ENCODE peak calls at places on chromosome 12, in five cellular contexts. A, X, S, B and Z are unnamed samples.

GRCh38 chr12:71639341-71639760 is 24.3 kb downstream of the ZFC3H1 start:
- DNase-seq in B (no peak), S (no peak), X (no peak), A (no peak), Z (no peak)

GRCh38 chr12:74646831-74647230 is 109.2 kb downstream of the ATXN7L3B start:
- DNase-seq in S (no peak), B (no peak), X (no peak), A (no peak), Z (no peak)

GRCh38 chr12:63882844-63883243 is 38.3 kb downstream of the SRGAP1 start:
- DNase-seq in A (no peak), S (no peak), X (no peak), B (no peak), Z (no peak)

GRCh38 chr12:124231980-124232653 is 62.8 kb upstream of the RFLNA start:
- DNase-seq in A (no peak), B (no peak), S (no peak), X (no peak), Z (no peak)

GRCh38 chr12:92039048-92039447 is 106.6 kb downstream of the BTG1 start:
- DNase-seq in S (no peak), B (no peak), A (no peak), X (no peak), Z (no peak)

GRCh38 chr12:104825408-104825807 is 132.7 kb downstream of the SLC41A2 start:
- DNase-seq in X (no peak), S (no peak), A (no peak), B (peak; percentile 24), Z (no peak)

GRCh38 chr12:65886996-65887395 is 62.7 kb downstream of the HMGA2 start:
- DNase-seq in S (no peak), X (no peak), B (no peak), A (no peak), Z (no peak)

GRCh38 chr12:116539361-116539771 is 19.8 kb upstream of the MAP1LC3B2 start:
- DNase-seq in X (no peak), B (no peak), A (no peak), S (no peak), Z (no peak)

GRCh38 chr12:22598763-22599161 is 26.2 kb upstream of the ETNK1 start:
- DNase-seq in X (no peak), B (no peak), S (no peak), A (no peak), Z (no peak)

GRCh38 chr12:120742207-120742536 is 16.5 kb downstream of the ACADS start:
- DNase-seq in X (no peak), A (no peak), S (no peak), B (no peak), Z (no peak)

GRCh38 chr12:98418357-98419075 is 96.9 kb upstream of the TMPO start:
- DNase-seq in B (peak; percentile 95), S (peak; percentile 89), X (no peak), A (peak; percentile 83), Z (peak; percentile 99)

GRCh38 chr12:110762891-110763290 is 20.2 kb upstream of the PPP1CC start:
- DNase-seq in A (no peak), B (no peak), S (no peak), X (no peak), Z (no peak)

GRCh38 chr12:14505626-14506596 is 61.8 kb downstream of the PLBD1 start:
- DNase-seq in X (no peak), B (no peak), A (no peak), S (no peak), Z (no peak)

GRCh38 chr12:109621271-109621671 is 47.7 kb downstream of the MVK start:
- DNase-seq in S (no peak), B (no peak), X (no peak), A (no peak), Z (peak; percentile 67)

GRCh38 chr12:132486576-132486975 is 3.4 kb upstream of the FBRSL1 start:
- DNase-seq in S (no peak), A (no peak), B (no peak), X (no peak), Z (no peak)

GRCh38 chr12:92905811-92906554 is 23.1 kb downstream of the EEA1 start:
- DNase-seq in A (no peak), X (no peak), S (no peak), B (no peak), Z (no peak)

GRCh38 chr12:69415471-69416275 is 54.5 kb upstream of the FRS2 start:
- DNase-seq in S (peak; percentile 70), X (no peak), A (peak; percentile 80), B (peak; percentile 86), Z (peak; percentile 81)

GRCh38 chr12:19165446-19165845 is 35.9 kb downstream of the PLEKHA5 start:
- DNase-seq in A (no peak), B (no peak), S (no peak), X (no peak), Z (no peak)

DNA sequence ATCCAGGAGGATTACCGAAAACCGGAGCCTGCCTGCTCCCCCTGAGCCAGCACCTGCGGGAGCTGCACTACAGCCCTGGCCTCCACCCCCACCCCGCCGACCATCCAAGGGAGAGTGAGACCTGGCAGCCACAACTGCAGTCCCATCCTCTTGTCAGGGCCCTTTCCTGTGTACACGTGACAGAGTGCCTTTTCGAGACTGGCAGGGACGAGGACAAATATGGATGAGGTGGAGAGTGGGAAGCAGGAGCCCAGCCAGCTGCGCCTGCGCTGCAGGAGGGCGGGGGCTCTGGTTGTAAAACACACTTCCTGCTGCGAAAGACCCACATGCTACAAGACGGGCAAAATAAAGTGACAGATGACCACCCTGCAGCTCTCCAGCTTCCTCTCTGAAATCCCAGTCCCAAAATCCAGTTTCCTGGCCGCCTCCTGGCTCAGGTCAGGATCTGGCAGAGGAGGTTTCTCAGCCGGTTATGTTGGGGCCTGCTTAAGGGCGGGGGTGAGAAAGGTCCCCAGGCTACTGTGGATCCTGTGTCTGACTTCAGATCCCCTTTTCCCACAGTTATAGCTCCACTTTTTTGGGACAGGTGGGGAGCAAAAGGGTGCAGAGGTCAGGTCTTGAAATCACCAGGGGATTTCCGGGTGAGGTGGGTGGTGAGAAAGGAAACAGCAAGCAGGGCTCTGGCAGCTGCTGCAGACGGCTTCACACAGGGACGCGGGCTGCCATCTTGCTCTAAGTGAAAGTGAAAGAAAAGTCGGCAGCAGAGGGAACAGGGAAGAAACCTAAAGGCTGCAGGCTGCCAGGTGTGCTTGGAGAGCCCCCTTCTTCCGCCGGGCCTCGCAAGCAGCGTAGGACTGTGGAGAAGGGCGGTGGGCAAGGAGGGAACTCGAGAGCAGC is at the start of gene TAPBPL:
- DNase-seq in B (peak; percentile 70), S (peak; percentile 93), X (peak; percentile 74), A (peak; percentile 84), Z (peak; percentile 70)
- TF ChIP-seq CTCF in B (no peak), S (no peak), X (no peak), A (peak; percentile 15), Z (no peak)

GRCh38 chr12:42609605-42610004 is 20.1 kb upstream of the PRICKLE1 start:
- DNase-seq in X (no peak), A (no peak), S (no peak), B (peak; percentile 11), Z (no peak)

GRCh38 chr12:42612258-42612608 is 22.7 kb upstream of the PRICKLE1 start:
- DNase-seq in B (no peak), S (no peak), X (no peak), A (no peak), Z (no peak)

GRCh38 chr12:42608196-42608825 is 18.8 kb upstream of the PRICKLE1 start:
- DNase-seq in B (no peak), X (no peak), A (no peak), S (no peak), Z (no peak)

GRCh38 chr12:42607584-42607984 is 18.0 kb upstream of the PRICKLE1 start:
- DNase-seq in B (no peak), X (no peak), A (no peak), S (no peak), Z (no peak)

DNA sequence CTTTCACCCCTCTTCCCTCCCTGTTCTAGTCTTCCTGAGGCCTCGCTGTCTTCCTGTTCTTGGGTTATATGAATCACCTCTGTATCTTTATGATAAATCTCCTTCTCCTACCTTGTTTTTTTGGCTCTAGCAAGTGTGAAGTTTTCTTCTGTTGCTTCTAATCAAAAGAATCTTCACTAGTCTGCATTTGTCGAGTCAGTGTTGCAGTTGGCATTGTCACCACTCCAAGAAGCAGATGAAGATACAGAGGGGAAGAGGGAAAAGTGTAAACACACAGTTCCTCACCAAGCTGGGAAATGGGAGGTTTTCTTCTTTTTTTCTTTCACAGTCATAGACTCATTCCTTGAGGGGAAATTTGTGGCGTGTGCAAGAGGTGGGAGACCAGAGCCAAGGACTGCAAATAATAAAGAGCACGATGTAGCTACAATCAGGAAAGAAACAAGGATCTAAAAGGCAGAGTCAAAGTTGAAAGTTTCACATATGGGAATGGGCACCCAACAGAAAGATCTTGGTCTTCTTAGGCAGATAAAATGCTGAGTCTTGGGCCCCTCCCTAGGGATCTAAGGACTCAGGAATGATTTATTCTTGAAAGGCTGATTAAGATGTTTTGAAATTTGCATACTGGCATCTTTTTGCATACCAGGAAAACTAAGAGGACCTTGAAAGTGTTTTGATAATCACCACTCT is 22.2 kb upstream of the PRICKLE1 start:
- DNase-seq in X (no peak), A (no peak), S (no peak), B (no peak), Z (no peak)
- H3K4me3 ChIP-seq in X (no peak overlapping the region), A (no peak overlapping the region), S (no peak overlapping the region), B (no peak overlapping the region), Z (no peak overlapping the region)

GRCh38 chr12:10341892-10342509 is 34.3 kb downstream of the KLRD1 start:
- DNase-seq in X (no peak), B (no peak), S (no peak), A (no peak), Z (no peak)

DNA sequence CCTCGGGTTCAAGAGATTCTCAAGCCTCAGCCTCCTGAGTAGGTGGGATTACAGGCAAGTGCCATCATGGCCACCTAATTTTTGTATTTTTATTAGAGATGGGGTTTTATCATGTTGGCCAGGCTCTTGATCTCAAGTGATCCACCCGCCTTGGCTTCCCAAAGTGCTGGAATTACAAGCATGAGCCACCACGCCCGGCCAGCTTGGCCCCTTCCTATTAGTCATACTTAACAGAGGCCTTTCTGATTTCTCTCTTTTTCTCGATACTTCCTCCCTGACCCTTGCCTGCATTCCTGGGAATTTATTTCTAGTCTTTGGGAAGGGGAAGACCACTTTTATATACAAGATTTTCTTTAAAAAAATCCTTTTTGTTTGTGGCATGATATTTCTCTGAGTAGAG is 31.8 kb downstream of the KLRD1 start:
- DNase-seq in A (no peak), S (no peak), X (no peak), B (peak; percentile 54), Z (no peak)
- TF ChIP-seq CTCF in A (no peak), S (no peak), X (no peak), B (no peak), Z (no peak)

GRCh38 chr12:46264057-46264456 is 4.8 kb downstream of the SLC38A1 start:
- DNase-seq in B (no peak), S (no peak), X (no peak), A (no peak), Z (no peak)

GRCh38 chr12:46266382-46266791 is 2.5 kb downstream of the SLC38A1 start:
- DNase-seq in X (peak; percentile 53), A (no peak), S (no peak), B (peak; percentile 31), Z (no peak)

GRCh38 chr12:46265102-46265501 is 3.7 kb downstream of the SLC38A1 start:
- DNase-seq in A (no peak), S (no peak), B (no peak), X (no peak), Z (no peak)

GRCh38 chr12:46266869-46267617 is 1.8 kb downstream of the SLC38A1 start:
- DNase-seq in B (peak; percentile 59), A (peak; percentile 14), S (peak; percentile 87), X (peak; percentile 71), Z (no peak)

DNA sequence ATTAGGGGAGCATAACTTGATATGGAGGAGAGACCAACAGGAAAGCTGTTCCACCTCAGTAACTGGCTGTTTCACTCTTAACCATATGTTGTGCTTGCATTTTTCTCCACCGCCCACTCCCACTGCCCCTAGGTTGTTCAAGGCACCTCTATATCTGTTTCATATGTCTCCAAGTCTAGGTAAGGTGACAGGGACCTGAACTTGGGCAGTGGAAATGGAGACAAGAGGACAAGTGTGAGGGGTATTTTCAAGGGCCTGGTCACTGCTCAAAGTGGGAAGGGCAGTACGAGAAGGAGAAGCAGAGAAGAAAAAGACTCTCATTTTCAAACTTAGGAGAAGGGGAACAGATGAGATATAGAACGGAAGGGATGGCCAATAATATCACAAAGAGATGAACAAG is 3.1 kb downstream of the SLC38A1 start:
- DNase-seq in S (no peak), X (no peak), B (no peak), A (no peak), Z (no peak)
- H3K4me3 ChIP-seq in S (peak overlapping the region; percentile 64), X (peak overlapping the region; percentile 96), B (no peak overlapping the region), A (no peak overlapping the region), Z (no peak overlapping the region)